ENCODE peak calls at places on chromosomes 12 and 14, in nine cellular contexts. One of them, this sample, is unnamed.
A peak's percentile ranks its signal among the peaks of the same experiment; 100 is the strongest.

GRCh38 chr12:106138646-106139421 is at the start of gene NUAK1:
- DNase-seq in astrocyte of the spinal cord: peak; percentile 72
- DNase-seq in WTC11: peak; percentile 74
- DNase-seq in GM06990: no peak
- DNase-seq in AG09309: no peak
- DNase-seq in endothelial cell: peak; percentile 90
- DNase-seq in cardiac muscle cell: peak; percentile 58
- DNase-seq in hepatocyte: peak; percentile 86
- DNase-seq in AG10803: peak; percentile 82
- DNase-seq in this sample: peak; percentile 86

GRCh38 chr12:19206493-19207077 is 77.1 kb downstream of the PLEKHA5 start:
- DNase-seq in astrocyte of the spinal cord: no peak
- DNase-seq in hepatocyte: no peak
- DNase-seq in WTC11: no peak
- DNase-seq in cardiac muscle cell: no peak
- DNase-seq in GM06990: no peak
- DNase-seq in AG09309: no peak
- DNase-seq in endothelial cell: no peak
- DNase-seq in AG10803: no peak
- DNase-seq in this sample: no peak

GRCh38 chr14:76203086-76204001 is 51.6 kb downstream of the GPATCH2L start:
- DNase-seq in AG09309: peak; percentile 75
- DNase-seq in WTC11: no peak
- DNase-seq in endothelial cell: no peak
- DNase-seq in astrocyte of the spinal cord: peak; percentile 95
- DNase-seq in cardiac muscle cell: peak; percentile 80
- DNase-seq in AG10803: peak; percentile 71
- DNase-seq in hepatocyte: peak; percentile 53
- DNase-seq in GM06990: peak; percentile 66
- DNase-seq in this sample: no peak

GRCh38 chr12:17108877-17109520 is 503.0 kb upstream of the LMO3 start:
- DNase-seq in hepatocyte: no peak
- DNase-seq in WTC11: no peak
- DNase-seq in AG09309: no peak
- DNase-seq in astrocyte of the spinal cord: peak; percentile 58
- DNase-seq in cardiac muscle cell: no peak
- DNase-seq in endothelial cell: no peak
- DNase-seq in AG10803: no peak
- DNase-seq in GM06990: no peak
- DNase-seq in this sample: no peak

GRCh38 chr14:90717916-90718315 is 98.3 kb downstream of the TTC7B start:
- DNase-seq in GM06990: no peak
- DNase-seq in endothelial cell: no peak
- DNase-seq in AG10803: peak; percentile 89
- DNase-seq in hepatocyte: no peak
- DNase-seq in cardiac muscle cell: peak; percentile 39
- DNase-seq in astrocyte of the spinal cord: peak; percentile 90
- DNase-seq in WTC11: no peak
- DNase-seq in AG09309: peak; percentile 11
- DNase-seq in this sample: no peak

GRCh38 chr14:30527196-30527595 is 31.8 kb upstream of the G2E3 start:
- DNase-seq in endothelial cell: no peak
- DNase-seq in WTC11: no peak
- DNase-seq in GM06990: no peak
- DNase-seq in AG09309: no peak
- DNase-seq in astrocyte of the spinal cord: no peak
- DNase-seq in hepatocyte: no peak
- DNase-seq in cardiac muscle cell: no peak
- DNase-seq in AG10803: no peak
- DNase-seq in this sample: no peak

GRCh38 chr12:119843100-119843499 is 34.0 kb downstream of the CIT start:
- DNase-seq in astrocyte of the spinal cord: peak; percentile 64
- DNase-seq in AG09309: no peak
- DNase-seq in hepatocyte: peak; percentile 12
- DNase-seq in endothelial cell: no peak
- DNase-seq in AG10803: peak; percentile 93
- DNase-seq in WTC11: no peak
- DNase-seq in cardiac muscle cell: peak; percentile 85
- DNase-seq in GM06990: no peak
- DNase-seq in this sample: no peak

GRCh38 chr12:58310828-58311273 is 369.5 kb downstream of the ATP23 start:
- DNase-seq in cardiac muscle cell: peak; percentile 96
- DNase-seq in AG09309: peak; percentile 98
- DNase-seq in GM06990: no peak
- DNase-seq in hepatocyte: peak; percentile 75
- DNase-seq in endothelial cell: no peak
- DNase-seq in astrocyte of the spinal cord: peak; percentile 98
- DNase-seq in WTC11: no peak
- DNase-seq in AG10803: peak; percentile 99
- DNase-seq in this sample: no peak

GRCh38 chr14:58805605-58806358 is 168.0 kb downstream of the DACT1 start:
- DNase-seq in AG10803: no peak
- DNase-seq in AG09309: no peak
- DNase-seq in WTC11: no peak
- DNase-seq in cardiac muscle cell: peak; percentile 94
- DNase-seq in GM06990: no peak
- DNase-seq in astrocyte of the spinal cord: peak; percentile 83
- DNase-seq in hepatocyte: peak; percentile 57
- DNase-seq in endothelial cell: no peak
- DNase-seq in this sample: no peak

GRCh38 chr14:98501836-98502235 is 770.2 kb downstream of the BCL11B start:
- DNase-seq in AG09309: no peak
- DNase-seq in astrocyte of the spinal cord: peak; percentile 11
- DNase-seq in WTC11: no peak
- DNase-seq in cardiac muscle cell: no peak
- DNase-seq in GM06990: no peak
- DNase-seq in endothelial cell: no peak
- DNase-seq in AG10803: no peak
- DNase-seq in hepatocyte: no peak
- DNase-seq in this sample: no peak

GRCh38 chr12:113862570-113863454 is 103.3 kb downstream of the RBM19 start:
- DNase-seq in GM06990: peak; percentile 48
- DNase-seq in AG10803: peak; percentile 74
- DNase-seq in endothelial cell: no peak
- DNase-seq in hepatocyte: peak; percentile 35
- DNase-seq in WTC11: no peak
- DNase-seq in AG09309: peak; percentile 49
- DNase-seq in astrocyte of the spinal cord: peak; percentile 79
- DNase-seq in cardiac muscle cell: peak; percentile 88
- DNase-seq in this sample: no peak

GRCh38 chr12:5377997-5378596 is 53.8 kb upstream of the NTF3 start:
- DNase-seq in endothelial cell: no peak
- DNase-seq in cardiac muscle cell: no peak
- DNase-seq in hepatocyte: peak; percentile 49
- DNase-seq in GM06990: no peak
- DNase-seq in AG10803: peak; percentile 67
- DNase-seq in AG09309: no peak
- DNase-seq in WTC11: no peak
- DNase-seq in astrocyte of the spinal cord: no peak
- DNase-seq in this sample: no peak

GRCh38 chr12:55687746-55688145 is 20.0 kb downstream of the ITGA7 start:
- DNase-seq in GM06990: no peak
- DNase-seq in AG10803: no peak
- DNase-seq in endothelial cell: no peak
- DNase-seq in AG09309: no peak
- DNase-seq in astrocyte of the spinal cord: no peak
- DNase-seq in cardiac muscle cell: no peak
- DNase-seq in hepatocyte: no peak
- DNase-seq in WTC11: no peak
- DNase-seq in this sample: no peak

GRCh38 chr12:27506645-27507189 is 17.3 kb upstream of the PPFIBP1 start:
- DNase-seq in endothelial cell: no peak
- DNase-seq in cardiac muscle cell: no peak
- DNase-seq in GM06990: no peak
- DNase-seq in hepatocyte: no peak
- DNase-seq in astrocyte of the spinal cord: no peak
- DNase-seq in AG09309: no peak
- DNase-seq in WTC11: no peak
- DNase-seq in AG10803: no peak
- DNase-seq in this sample: no peak

GRCh38 chr14:78403278-78403815 is 233.2 kb downstream of the NRXN3 start:
- DNase-seq in AG09309: no peak
- DNase-seq in endothelial cell: no peak
- DNase-seq in hepatocyte: peak; percentile 21
- DNase-seq in GM06990: peak; percentile 40
- DNase-seq in astrocyte of the spinal cord: peak; percentile 83
- DNase-seq in cardiac muscle cell: peak; percentile 47
- DNase-seq in WTC11: no peak
- DNase-seq in AG10803: no peak
- DNase-seq in this sample: no peak

GRCh38 chr12:98355322-98355721 is 160.1 kb upstream of the TMPO start:
- DNase-seq in astrocyte of the spinal cord: peak; percentile 43
- DNase-seq in GM06990: no peak
- DNase-seq in AG10803: peak; percentile 27
- DNase-seq in endothelial cell: no peak
- DNase-seq in hepatocyte: no peak
- DNase-seq in WTC11: no peak
- DNase-seq in cardiac muscle cell: peak; percentile 16
- DNase-seq in AG09309: no peak
- DNase-seq in this sample: no peak

GRCh38 chr14:33564774-33565630 is 385.9 kb downstream of the EGLN3 start:
- DNase-seq in AG09309: no peak
- DNase-seq in GM06990: no peak
- DNase-seq in endothelial cell: peak; percentile 7
- DNase-seq in cardiac muscle cell: peak; percentile 75
- DNase-seq in astrocyte of the spinal cord: peak; percentile 86
- DNase-seq in WTC11: no peak
- DNase-seq in AG10803: peak; percentile 30
- DNase-seq in hepatocyte: no peak
- DNase-seq in this sample: no peak

GRCh38 chr14:88245321-88245720 is 77.7 kb downstream of the KCNK10 start:
- DNase-seq in GM06990: no peak
- DNase-seq in WTC11: no peak
- DNase-seq in cardiac muscle cell: no peak
- DNase-seq in AG10803: no peak
- DNase-seq in endothelial cell: no peak
- DNase-seq in AG09309: no peak
- DNase-seq in astrocyte of the spinal cord: no peak
- DNase-seq in hepatocyte: peak; percentile 7
- DNase-seq in this sample: peak; percentile 45

GRCh38 chr12:57852620-57853509 is 6.3 kb upstream of the CTDSP2 start:
- DNase-seq in endothelial cell: peak; percentile 47
- DNase-seq in GM06990: no peak
- DNase-seq in AG10803: no peak
- DNase-seq in AG09309: no peak
- DNase-seq in astrocyte of the spinal cord: no peak
- DNase-seq in hepatocyte: peak; percentile 78
- DNase-seq in cardiac muscle cell: peak; percentile 64
- DNase-seq in WTC11: peak; percentile 83
- DNase-seq in this sample: peak; percentile 66

GRCh38 chr14:76430017-76430416 is 54.1 kb downstream of the ESRRB start:
- DNase-seq in WTC11: no peak
- DNase-seq in GM06990: no peak
- DNase-seq in endothelial cell: no peak
- DNase-seq in AG09309: no peak
- DNase-seq in hepatocyte: no peak
- DNase-seq in AG10803: no peak
- DNase-seq in cardiac muscle cell: no peak
- DNase-seq in astrocyte of the spinal cord: no peak
- DNase-seq in this sample: no peak

GRCh38 chr12:62606654-62607053 is 140.0 kb downstream of the MON2 start:
- DNase-seq in astrocyte of the spinal cord: no peak
- DNase-seq in WTC11: no peak
- DNase-seq in hepatocyte: no peak
- DNase-seq in cardiac muscle cell: no peak
- DNase-seq in endothelial cell: no peak
- DNase-seq in AG10803: no peak
- DNase-seq in AG09309: no peak
- DNase-seq in GM06990: no peak
- DNase-seq in this sample: no peak

GRCh38 chr14:43803076-43803689 is 703.9 kb downstream of the FSCB start:
- DNase-seq in cardiac muscle cell: no peak
- DNase-seq in endothelial cell: no peak
- DNase-seq in WTC11: no peak
- DNase-seq in astrocyte of the spinal cord: no peak
- DNase-seq in AG10803: no peak
- DNase-seq in AG09309: no peak
- DNase-seq in GM06990: no peak
- DNase-seq in hepatocyte: no peak
- DNase-seq in this sample: no peak

GRCh38 chr12:49673446-49674317 is 33.5 kb downstream of the FMNL3 start:
- DNase-seq in GM06990: no peak
- DNase-seq in AG10803: peak; percentile 96
- DNase-seq in endothelial cell: peak; percentile 79
- DNase-seq in hepatocyte: peak; percentile 92
- DNase-seq in cardiac muscle cell: peak; percentile 99
- DNase-seq in WTC11: peak; percentile 66
- DNase-seq in astrocyte of the spinal cord: peak; percentile 96
- DNase-seq in AG09309: peak; percentile 76
- DNase-seq in this sample: peak; percentile 88
- TF ChIP-seq CTCF in GM06990: no peak
- TF ChIP-seq CTCF in AG10803: peak; percentile 46
- TF ChIP-seq CTCF in endothelial cell: no peak
- TF ChIP-seq CTCF in hepatocyte: peak; percentile 5
- TF ChIP-seq CTCF in cardiac muscle cell: peak; percentile 23
- TF ChIP-seq CTCF in WTC11: no peak
- TF ChIP-seq CTCF in astrocyte of the spinal cord: peak; percentile 10
- TF ChIP-seq CTCF in AG09309: peak; percentile 40
- TF ChIP-seq CTCF in this sample: peak; percentile 26

DNA sequence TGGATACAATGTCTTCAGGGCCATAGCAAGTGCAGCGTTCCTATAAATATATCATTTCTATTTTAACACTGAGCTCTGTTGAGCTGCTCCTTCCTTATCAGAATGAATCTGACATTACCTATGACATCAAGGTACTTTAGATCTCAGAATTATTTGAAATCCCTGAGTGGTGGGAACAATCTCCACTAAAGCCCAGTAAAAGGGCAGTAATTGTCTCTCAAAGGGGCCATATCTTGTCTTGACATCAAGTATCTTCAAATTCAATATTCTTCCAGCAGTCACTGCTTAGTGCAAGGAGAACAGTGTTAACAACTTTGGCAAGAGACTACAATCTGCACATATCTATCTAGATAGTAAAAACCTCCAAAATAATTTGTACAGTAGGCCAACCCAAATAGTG is 21.7 kb upstream of the ST8SIA1 start:
- DNase-seq in AG09309: no peak
- DNase-seq in cardiac muscle cell: no peak
- DNase-seq in WTC11: no peak
- DNase-seq in AG10803: no peak
- DNase-seq in endothelial cell: no peak
- DNase-seq in hepatocyte: no peak
- DNase-seq in astrocyte of the spinal cord: no peak
- DNase-seq in GM06990: no peak
- DNase-seq in this sample: no peak
- TF ChIP-seq CTCF in AG09309: no peak
- TF ChIP-seq CTCF in cardiac muscle cell: no peak
- TF ChIP-seq CTCF in WTC11: no peak
- TF ChIP-seq CTCF in AG10803: no peak
- TF ChIP-seq CTCF in endothelial cell: no peak
- TF ChIP-seq CTCF in hepatocyte: no peak
- TF ChIP-seq CTCF in astrocyte of the spinal cord: no peak
- TF ChIP-seq CTCF in GM06990: no peak
- TF ChIP-seq CTCF in this sample: no peak

GRCh38 chr14:106586098-106586704 is 1059.8 kb downstream of the TMEM121 start:
- DNase-seq in cardiac muscle cell: no peak
- DNase-seq in AG09309: no peak
- DNase-seq in hepatocyte: no peak
- DNase-seq in endothelial cell: no peak
- DNase-seq in AG10803: no peak
- DNase-seq in WTC11: no peak
- DNase-seq in GM06990: peak; percentile 20
- DNase-seq in astrocyte of the spinal cord: no peak
- DNase-seq in this sample: no peak
- TF ChIP-seq CTCF in cardiac muscle cell: no peak
- TF ChIP-seq CTCF in AG09309: peak; percentile 3
- TF ChIP-seq CTCF in hepatocyte: no peak
- TF ChIP-seq CTCF in endothelial cell: no peak
- TF ChIP-seq CTCF in AG10803: no peak
- TF ChIP-seq CTCF in WTC11: no peak
- TF ChIP-seq CTCF in GM06990: peak; percentile 83
- TF ChIP-seq CTCF in astrocyte of the spinal cord: no peak
- TF ChIP-seq CTCF in this sample: no peak

GRCh38 chr12:86228656-86229055 is 27.5 kb downstream of the MGAT4C start:
- DNase-seq in GM06990: no peak
- DNase-seq in endothelial cell: no peak
- DNase-seq in AG09309: no peak
- DNase-seq in astrocyte of the spinal cord: no peak
- DNase-seq in hepatocyte: no peak
- DNase-seq in cardiac muscle cell: no peak
- DNase-seq in WTC11: no peak
- DNase-seq in AG10803: no peak
- DNase-seq in this sample: no peak
- TF ChIP-seq CTCF in GM06990: no peak
- TF ChIP-seq CTCF in endothelial cell: no peak
- TF ChIP-seq CTCF in AG09309: no peak
- TF ChIP-seq CTCF in astrocyte of the spinal cord: no peak
- TF ChIP-seq CTCF in hepatocyte: no peak
- TF ChIP-seq CTCF in cardiac muscle cell: no peak
- TF ChIP-seq CTCF in WTC11: no peak
- TF ChIP-seq CTCF in AG10803: no peak
- TF ChIP-seq CTCF in this sample: no peak